ENCODE peak calls at places on chromosomes 16 and 17, in seven cellular contexts. One of them, this sample, is unnamed.
A peak's percentile ranks its signal among the peaks of the same experiment; 100 is the strongest.

GRCh38 chr17:80845121-80845862 is 146.3 kb upstream of the CHMP6 start:
- DNase-seq in fibroblast of mammary gland: no peak
- DNase-seq in M059J: no peak
- DNase-seq in AG04450: no peak
- DNase-seq in neural crest cell: no peak
- DNase-seq in CD8-positive, alpha-beta T cell: no peak
- DNase-seq in fibroblast of pulmonary artery: no peak
- DNase-seq in this sample: no peak

GRCh38 chr17:83132251-83133081 is 53.1 kb downstream of the METRNL start:
- DNase-seq in AG04450: no peak
- DNase-seq in M059J: no peak
- DNase-seq in fibroblast of pulmonary artery: no peak
- DNase-seq in CD8-positive, alpha-beta T cell: no peak
- DNase-seq in fibroblast of mammary gland: no peak
- DNase-seq in neural crest cell: no peak
- DNase-seq in this sample: no peak

GRCh38 chr17:50221500-50222480 is 20.4 kb upstream of the COL1A1 start:
- DNase-seq in neural crest cell: no peak
- DNase-seq in fibroblast of mammary gland: peak; percentile 74
- DNase-seq in AG04450: no peak
- DNase-seq in fibroblast of pulmonary artery: peak; percentile 67
- DNase-seq in M059J: peak; percentile 85
- DNase-seq in CD8-positive, alpha-beta T cell: no peak
- DNase-seq in this sample: no peak

GRCh38 chr16:88593489-88593888 is 23.3 kb downstream of the ZC3H18 start:
- DNase-seq in CD8-positive, alpha-beta T cell: no peak
- DNase-seq in fibroblast of pulmonary artery: no peak
- DNase-seq in AG04450: no peak
- DNase-seq in M059J: no peak
- DNase-seq in neural crest cell: no peak
- DNase-seq in fibroblast of mammary gland: no peak
- DNase-seq in this sample: no peak

GRCh38 chr17:60554377-60554788 is 28.3 kb upstream of the APPBP2 start:
- DNase-seq in fibroblast of pulmonary artery: peak; percentile 97
- DNase-seq in neural crest cell: no peak
- DNase-seq in fibroblast of mammary gland: peak; percentile 85
- DNase-seq in AG04450: peak; percentile 70
- DNase-seq in CD8-positive, alpha-beta T cell: no peak
- DNase-seq in M059J: peak; percentile 91
- DNase-seq in this sample: no peak

GRCh38 chr16:745739-746138 is 4.9 kb upstream of the CIAO3 start:
- DNase-seq in M059J: no peak
- DNase-seq in neural crest cell: no peak
- DNase-seq in fibroblast of mammary gland: no peak
- DNase-seq in fibroblast of pulmonary artery: no peak
- DNase-seq in CD8-positive, alpha-beta T cell: no peak
- DNase-seq in AG04450: no peak
- DNase-seq in this sample: no peak

GRCh38 chr16:1812732-1813163 is 13.9 kb downstream of the HAGH start:
- DNase-seq in CD8-positive, alpha-beta T cell: no peak
- DNase-seq in M059J: no peak
- DNase-seq in fibroblast of mammary gland: peak; percentile 73
- DNase-seq in fibroblast of pulmonary artery: peak; percentile 89
- DNase-seq in AG04450: peak; percentile 74
- DNase-seq in neural crest cell: peak; percentile 32
- DNase-seq in this sample: no peak

GRCh38 chr16:14205666-14206065 is 134.5 kb downstream of the MRTFB start:
- DNase-seq in fibroblast of mammary gland: peak; percentile 35
- DNase-seq in CD8-positive, alpha-beta T cell: no peak
- DNase-seq in neural crest cell: no peak
- DNase-seq in fibroblast of pulmonary artery: peak; percentile 6
- DNase-seq in M059J: no peak
- DNase-seq in AG04450: no peak
- DNase-seq in this sample: no peak

GRCh38 chr16:23391381-23392222 is 61.4 kb downstream of the COG7 start:
- DNase-seq in neural crest cell: no peak
- DNase-seq in AG04450: no peak
- DNase-seq in CD8-positive, alpha-beta T cell: no peak
- DNase-seq in fibroblast of mammary gland: no peak
- DNase-seq in M059J: no peak
- DNase-seq in fibroblast of pulmonary artery: no peak
- DNase-seq in this sample: no peak

GRCh38 chr17:33596904-33597303 is 303.8 kb upstream of the ASIC2 start:
- DNase-seq in fibroblast of pulmonary artery: no peak
- DNase-seq in CD8-positive, alpha-beta T cell: no peak
- DNase-seq in fibroblast of mammary gland: no peak
- DNase-seq in M059J: no peak
- DNase-seq in AG04450: no peak
- DNase-seq in neural crest cell: no peak
- DNase-seq in this sample: no peak

This sample was measured in KG1.